ENCODE peak calls at places on chromosome X, in ten cellular contexts. N, F, L, X, K, I, M, Q, Y and S are unnamed samples.

GRCh38 chrX:41273638-41274037 is 60.3 kb upstream of the DDX3X start:
- DNase-seq in F (no peak), M (no peak), I (no peak), N (no peak), X (no peak), L (no peak), K (no peak), Y (no peak), Q (no peak), S (no peak)

GRCh38 chrX:135185795-135186443 is 14.7 kb upstream of the CT55 start:
- DNase-seq in Q (peak; percentile 48), M (peak; percentile 13), K (no peak), X (peak; percentile 51), F (no peak), N (peak; percentile 38), I (peak; percentile 69), Y (no peak), L (peak; percentile 26), S (no peak)

GRCh38 chrX:140762061-140762460 is 52.5 kb downstream of the LINC00632 start:
- DNase-seq in Q (peak; percentile 35), K (no peak), X (peak; percentile 24), L (no peak), F (no peak), I (peak; percentile 81), N (peak; percentile 49), Y (peak; percentile 13), M (no peak), S (peak; percentile 31)

GRCh38 chrX:72201836-72202536 is 20.4 kb downstream of the PIN4 start:
- DNase-seq in L (no peak), I (peak; percentile 80), Q (no peak), Y (no peak), N (no peak), M (no peak), K (no peak), X (peak; percentile 79), F (no peak), S (no peak)

GRCh38 chrX:110421499-110422455 is 63.1 kb downstream of the RTL9 start:
- DNase-seq in M (no peak), N (no peak), X (peak; percentile 42), K (no peak), Y (no peak), I (no peak), F (no peak), Q (no peak), L (no peak), S (no peak)

GRCh38 chrX:35374116-35374515 is 424.0 kb upstream of the MAGEB16 start:
- DNase-seq in F (no peak), K (no peak), X (no peak), L (no peak), Q (no peak), I (no peak), M (no peak), Y (no peak), N (no peak), S (no peak)

GRCh38 chrX:53294024-53294648 is 12.8 kb upstream of the IQSEC2 start:
- DNase-seq in K (no peak), Y (no peak), F (no peak), M (no peak), Q (no peak), N (no peak), L (no peak), I (peak; percentile 45), X (no peak), S (no peak)

GRCh38 chrX:130086414-130087207 is 23.7 kb downstream of the ELF4 start:
- DNase-seq in F (no peak), X (no peak), N (no peak), L (peak; percentile 74), Q (peak; percentile 63), K (peak; percentile 81), I (no peak), M (peak; percentile 37), Y (peak; percentile 56), S (no peak)

GRCh38 chrX:103585421-103586313 is at the start of gene TCEAL4:
- DNase-seq in N (peak; percentile 38), Q (peak; percentile 53), F (peak; percentile 86), M (no peak), X (peak; percentile 4), K (peak; percentile 87), Y (peak; percentile 68), L (peak; percentile 31), I (peak; percentile 44), S (peak; percentile 36)

GRCh38 chrX:153478746-153479145 is 8.4 kb upstream of the HAUS7 start:
- DNase-seq in F (no peak), Q (no peak), K (no peak), X (no peak), I (no peak), N (no peak), L (no peak), Y (no peak), M (no peak), S (no peak)

GRCh38 chrX:130575831-130576404 is 174.1 kb downstream of the RBMX2 start:
- DNase-seq in F (no peak), M (peak; percentile 0), I (peak; percentile 67), N (peak; percentile 8), Q (peak; percentile 45), K (no peak), X (peak; percentile 31), Y (peak; percentile 26), L (peak; percentile 10), S (peak; percentile 20)

GRCh38 chrX:105191878-105192277 is 28.6 kb downstream of the TEX13A start:
- DNase-seq in N (peak; percentile 4), K (no peak), Y (no peak), L (no peak), F (no peak), Q (peak; percentile 6), I (peak; percentile 48), M (no peak), X (peak; percentile 20), S (no peak)

GRCh38 chrX:77447339-77448149 is at the start of gene FGF16:
- DNase-seq in L (no peak), M (no peak), I (no peak), K (peak; percentile 54), N (peak; percentile 16), Y (no peak), F (peak; percentile 68), X (no peak), Q (peak; percentile 41), S (no peak)

GRCh38 chrX:153470411-153471363 is at the start of gene HAUS7:
- DNase-seq in X (peak; percentile 56), Y (peak; percentile 88), I (peak; percentile 93), F (peak; percentile 97), L (peak; percentile 83), N (peak; percentile 86), M (peak; percentile 81), K (peak; percentile 92), Q (peak; percentile 94), S (peak; percentile 67)

GRCh38 chrX:38805294-38806053 is 4.2 kb downstream of the MID1IP1 start:
- DNase-seq in N (peak; percentile 42), X (peak; percentile 60), K (peak; percentile 92), L (peak; percentile 63), F (peak; percentile 90), I (peak; percentile 84), Q (peak; percentile 42), M (peak; percentile 33), Y (peak; percentile 71), S (peak; percentile 11)
- TF ChIP-seq CTCF in N (no peak), X (no peak), K (no peak), L (no peak), F (no peak), I (no peak), Q (no peak), M (no peak), Y (no peak), S (no peak)

GRCh38 chrX:30661228-30661627 is 8.0 kb downstream of the GK start:
- DNase-seq in X (no peak), F (no peak), K (no peak), L (no peak), Q (no peak), M (no peak), N (no peak), Y (no peak), I (no peak), S (no peak)

GRCh38 chrX:30654989-30655607 is 1.9 kb downstream of the GK start:
- DNase-seq in K (no peak), X (peak; percentile 64), Y (no peak), I (no peak), Q (no peak), M (no peak), F (no peak), N (no peak), L (no peak), S (no peak)

GRCh38 chrX:30659421-30659820 is 6.2 kb downstream of the GK start:
- DNase-seq in L (no peak), K (no peak), I (peak; percentile 93), F (no peak), N (no peak), Q (no peak), Y (no peak), X (peak; percentile 92), M (no peak), S (no peak)

GRCh38 chrX:30653415-30654131 is at the start of gene GK:
- DNase-seq in K (peak; percentile 81), F (no peak), N (peak; percentile 7), X (no peak), L (peak; percentile 12), M (no peak), I (no peak), Q (peak; percentile 24), Y (peak; percentile 19), S (no peak)

DNA sequence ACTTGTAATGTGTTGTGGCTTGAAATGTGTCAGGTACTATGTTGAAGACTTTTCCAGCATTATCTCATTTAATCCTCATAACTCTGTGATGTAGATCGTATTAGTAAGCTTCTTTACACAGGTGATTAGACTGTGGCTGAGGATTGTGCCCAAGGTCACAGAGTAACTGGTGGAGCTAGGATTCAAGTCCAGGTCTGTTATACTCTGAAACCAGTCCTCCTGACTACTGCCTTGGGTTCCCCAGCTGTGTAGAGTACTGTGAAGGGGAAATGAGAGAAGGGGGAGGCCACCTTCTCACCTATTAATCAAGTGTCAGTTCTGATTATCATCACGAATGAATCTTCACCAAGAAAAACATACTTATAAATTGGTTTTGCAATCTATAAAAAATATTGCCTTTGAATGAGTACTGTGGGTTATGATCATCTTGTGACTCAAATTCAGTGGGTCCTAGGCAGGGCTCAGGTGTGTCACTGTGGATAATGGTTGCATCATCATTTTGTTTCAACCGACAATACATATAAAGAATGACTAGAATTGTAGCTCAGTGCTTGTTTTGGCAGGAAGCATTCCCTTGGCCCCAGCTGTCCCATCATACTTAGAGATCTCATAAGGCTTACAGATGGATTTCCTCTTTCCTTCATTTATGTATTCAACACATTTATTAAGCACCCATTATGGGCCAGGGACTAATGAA is 4.5 kb downstream of the GK start:
- DNase-seq in F (no peak), X (peak; percentile 83), I (peak; percentile 42), K (no peak), Q (no peak), N (no peak), Y (no peak), L (no peak), M (no peak), S (no peak)
- TF ChIP-seq CTCF in F (no peak), X (no peak), I (no peak), K (no peak), Q (no peak), N (no peak), Y (no peak), L (no peak), M (no peak), S (no peak)

GRCh38 chrX:73262991-73263390 is 48.3 kb upstream of the NAP1L2 start:
- DNase-seq in I (peak; percentile 4), Q (peak; percentile 5), M (no peak), Y (no peak), K (no peak), N (no peak), X (peak; percentile 8), F (no peak), L (no peak), S (no peak)
- TF ChIP-seq CTCF in I (peak; percentile 4), Q (no peak), M (no peak), Y (peak; percentile 35), K (no peak), N (no peak), X (no peak), F (no peak), L (no peak), S (peak; percentile 27)

GRCh38 chrX:146224442-146224841 is 406.8 kb downstream of the SLITRK2 start:
- DNase-seq in N (no peak), M (no peak), F (no peak), Y (no peak), X (no peak), K (no peak), L (no peak), I (no peak), Q (no peak), S (no peak)
- TF ChIP-seq CTCF in N (no peak), M (no peak), F (no peak), Y (no peak), X (no peak), K (peak; percentile 17), L (no peak), I (no peak), Q (no peak), S (peak; percentile 46)